ENCODE peak calls at places on chromosomes 5 and 9, in six cellular contexts. X is frontal cortex, K is amniotic stem cell, Z is breast epithelium, B is HTR-8/SVneo, L is T-helper 9 cell. D is an unnamed sample.

GRCh38 chr9:134032456-134033222 is 7.4 kb downstream of the BRD3OS start:
- DNase-seq in K (no peak), Z (no peak), L (no peak), B (no peak), X (no peak), D (no peak)

GRCh38 chr5:2376486-2376885 is 375.0 kb downstream of the IRX2 start:
- DNase-seq in B (no peak), Z (no peak), L (no peak), K (no peak), X (no peak), D (no peak)

GRCh38 chr5:36535837-36536236 is 70.6 kb upstream of the SLC1A3 start:
- DNase-seq in L (no peak), K (no peak), X (no peak), Z (no peak), B (no peak), D (no peak)

GRCh38 chr5:127934791-127935256 is 148.7 kb upstream of the SLC12A2 start:
- DNase-seq in B (peak), Z (no peak), X (no peak), K (no peak), L (no peak), D (no peak)

GRCh38 chr5:17289681-17290619 is 72.5 kb downstream of the BASP1 start:
- DNase-seq in Z (no peak), X (no peak), B (no peak), K (no peak), L (no peak), D (no peak)

GRCh38 chr9:129474740-129475404 is 146.0 kb downstream of the C9orf50 start:
- DNase-seq in B (no peak), Z (no peak), L (no peak), K (no peak), X (no peak), D (no peak)

GRCh38 chr9:84621811-84622210 is 47.7 kb upstream of the NTRK2 start:
- DNase-seq in L (no peak), K (no peak), B (no peak), X (no peak), Z (no peak), D (no peak)

GRCh38 chr9:18256574-18256973 is 217.4 kb upstream of the ADAMTSL1 start:
- DNase-seq in B (no peak), L (no peak), Z (no peak), K (no peak), X (no peak), D (no peak)

GRCh38 chr5:179135006-179135405 is 74.8 kb downstream of the ZNF354C start:
- DNase-seq in L (no peak), K (no peak), X (no peak), Z (no peak), B (no peak), D (no peak)

GRCh38 chr5:113293613-113294340 is 141.0 kb downstream of the TSSK1B start:
- DNase-seq in B (no peak), Z (no peak), L (no peak), X (no peak), K (no peak), D (no peak)

GRCh38 chr5:65663804-65664521 is 39.1 kb downstream of the SHLD3 start:
- DNase-seq in X (no peak), L (no peak), Z (no peak), K (no peak), B (peak), D (no peak)

GRCh38 chr9:27599102-27599501 is 25.8 kb upstream of the C9orf72 start:
- DNase-seq in X (no peak), B (no peak), L (no peak), K (no peak), Z (no peak), D (no peak)

GRCh38 chr5:173612948-173613347 is 3.5 kb downstream of the BOD1 start:
- DNase-seq in L (no peak), X (no peak), K (no peak), Z (no peak), B (no peak), D (no peak)

GRCh38 chr5:151081426-151082273 is 816 bp upstream of the TNIP1 start:
- DNase-seq in B (peak), Z (no peak), L (no peak), X (no peak), K (no peak), D (no peak)

GRCh38 chr5:77627869-77628674 is 10.4 kb downstream of the OTP start:
- DNase-seq in L (no peak), B (no peak), K (no peak), X (no peak), Z (no peak), D (no peak)

GRCh38 chr5:147479949-147480348 is 29.9 kb downstream of the DPYSL3 start:
- DNase-seq in B (no peak), K (no peak), X (no peak), Z (no peak), L (no peak), D (no peak)

GRCh38 chr5:134784946-134785620 is 26.5 kb downstream of the DDX46 start:
- DNase-seq in Z (no peak), L (no peak), X (no peak), B (no peak), K (no peak), D (no peak)

GRCh38 chr5:71658916-71659661 is 60.0 kb upstream of the CARTPT start:
- DNase-seq in Z (no peak), B (no peak), X (no peak), L (no peak), K (no peak), D (no peak)

GRCh38 chr9:80968611-80969010 is 720.7 kb downstream of the TLE1 start:
- DNase-seq in K (peak), X (no peak), Z (no peak), B (peak), L (no peak), D (no peak)

GRCh38 chr5:32953694-32954093 is 242.6 kb downstream of the NPR3 start:
- DNase-seq in B (no peak), X (no peak), L (no peak), Z (no peak), K (no peak), D (no peak)

GRCh38 chr9:38066167-38066906 is 2.7 kb downstream of the SHB start:
- DNase-seq in K (no peak), B (no peak), L (no peak), Z (no peak), X (no peak), D (no peak)

GRCh38 chr5:73592546-73592945 is 27.0 kb downstream of the UTP15 start:
- DNase-seq in Z (no peak), B (no peak), L (no peak), K (no peak), X (no peak), D (no peak)

D was measured in effector CD8-positive, alpha-beta T cell.